ENCODE peak calls at places on chromosomes 3 and 15, in four cellular contexts. One of them, this sample, is unnamed.

GRCh38 chr3:9826815-9827574 is 16.8 kb downstream of the RPUSD3 start:
- DNase-seq in A549: peak; percentile 69
- DNase-seq in effector memory CD8-positive, alpha-beta T cell: no peak
- DNase-seq in T follicular helper cell: no peak
- DNase-seq in this sample: peak; percentile 29

GRCh38 chr3:113557374-113557773 is 25.0 kb downstream of the SIDT1 start:
- DNase-seq in A549: peak; percentile 85
- DNase-seq in effector memory CD8-positive, alpha-beta T cell: no peak
- DNase-seq in T follicular helper cell: no peak
- DNase-seq in this sample: no peak

GRCh38 chr3:169085827-169086226 is 577.7 kb downstream of the MECOM start:
- DNase-seq in A549: no peak
- DNase-seq in effector memory CD8-positive, alpha-beta T cell: no peak
- DNase-seq in T follicular helper cell: no peak
- DNase-seq in this sample: no peak

GRCh38 chr3:96101013-96101412 is 713.4 kb upstream of the EPHA6 start:
- DNase-seq in A549: no peak
- DNase-seq in effector memory CD8-positive, alpha-beta T cell: no peak
- DNase-seq in T follicular helper cell: no peak
- DNase-seq in this sample: no peak

GRCh38 chr3:69880069-69880640 is 119.4 kb upstream of the SAMMSON start:
- DNase-seq in A549: no peak
- DNase-seq in effector memory CD8-positive, alpha-beta T cell: no peak
- DNase-seq in T follicular helper cell: no peak
- DNase-seq in this sample: no peak

GRCh38 chr15:49145651-49146609 is 9.5 kb downstream of the COPS2 start:
- DNase-seq in A549: peak; percentile 53
- DNase-seq in effector memory CD8-positive, alpha-beta T cell: peak; percentile 19
- DNase-seq in T follicular helper cell: no peak
- DNase-seq in this sample: peak; percentile 65

GRCh38 chr3:188037116-188037718 is 116.7 kb upstream of the LPP start:
- DNase-seq in A549: peak; percentile 73
- DNase-seq in effector memory CD8-positive, alpha-beta T cell: no peak
- DNase-seq in T follicular helper cell: no peak
- DNase-seq in this sample: no peak

GRCh38 chr3:16693820-16694219 is 88.6 kb upstream of the DAZL start:
- DNase-seq in A549: no peak
- DNase-seq in effector memory CD8-positive, alpha-beta T cell: no peak
- DNase-seq in T follicular helper cell: no peak
- DNase-seq in this sample: no peak

GRCh38 chr3:44509985-44510360 is 32.5 kb upstream of the ZNF445 start:
- DNase-seq in A549: peak; percentile 12
- DNase-seq in effector memory CD8-positive, alpha-beta T cell: peak; percentile 3
- DNase-seq in T follicular helper cell: no peak
- DNase-seq in this sample: peak; percentile 44

GRCh38 chr15:29266052-29266572 is 3.5 kb downstream of the NSMCE3 start:
- DNase-seq in A549: no peak
- DNase-seq in effector memory CD8-positive, alpha-beta T cell: no peak
- DNase-seq in T follicular helper cell: no peak
- DNase-seq in this sample: no peak

GRCh38 chr15:100686021-100686724 is 83.8 kb downstream of the ASB7 start:
- DNase-seq in A549: no peak
- DNase-seq in effector memory CD8-positive, alpha-beta T cell: no peak
- DNase-seq in T follicular helper cell: no peak
- DNase-seq in this sample: no peak

GRCh38 chr15:85284497-85284896 is 95.9 kb upstream of the AKAP13 start:
- DNase-seq in A549: no peak
- DNase-seq in effector memory CD8-positive, alpha-beta T cell: no peak
- DNase-seq in T follicular helper cell: no peak
- DNase-seq in this sample: no peak

GRCh38 chr3:193942516-193943055 is 193.4 kb upstream of the HES1 start:
- DNase-seq in A549: peak; percentile 3
- DNase-seq in effector memory CD8-positive, alpha-beta T cell: no peak
- DNase-seq in T follicular helper cell: no peak
- DNase-seq in this sample: no peak

GRCh38 chr3:49813497-49814174 is at the start of gene UBA7:
- DNase-seq in A549: no peak
- DNase-seq in effector memory CD8-positive, alpha-beta T cell: peak; percentile 8
- DNase-seq in T follicular helper cell: no peak
- DNase-seq in this sample: peak; percentile 74

GRCh38 chr3:180177255-180177654 is 140.5 kb upstream of the PEX5L start:
- DNase-seq in A549: no peak
- DNase-seq in effector memory CD8-positive, alpha-beta T cell: no peak
- DNase-seq in T follicular helper cell: no peak
- DNase-seq in this sample: no peak

GRCh38 chr15:79560384-79560783 is 128.2 kb downstream of the MINAR1 start:
- DNase-seq in A549: no peak
- DNase-seq in effector memory CD8-positive, alpha-beta T cell: no peak
- DNase-seq in T follicular helper cell: no peak
- DNase-seq in this sample: no peak

GRCh38 chr15:70328137-70329115 is 230.7 kb upstream of the TLE3 start:
- DNase-seq in A549: no peak
- DNase-seq in effector memory CD8-positive, alpha-beta T cell: no peak
- DNase-seq in T follicular helper cell: no peak
- DNase-seq in this sample: no peak

GRCh38 chr3:121883507-121883906 is 10.7 kb upstream of the SLC15A2 start:
- DNase-seq in A549: peak; percentile 35
- DNase-seq in effector memory CD8-positive, alpha-beta T cell: no peak
- DNase-seq in T follicular helper cell: no peak
- DNase-seq in this sample: no peak